ENCODE peak calls at places on chromosome 5, in nine cellular contexts. W, Y, I, M, Z, U, J, G and F are unnamed samples.

GRCh38 chr5:179793470-179794139 is at the start of gene LTC4S:
- DNase-seq in W (peak), Y (peak), I (peak), M (no peak), Z (peak), U (no peak), J (peak), G (peak), F (peak)

GRCh38 chr5:60101561-60101960 is 208.0 kb upstream of the PDE4D start:
- DNase-seq in W (no peak), Y (no peak), I (no peak), M (no peak), Z (peak), U (no peak), J (no peak), G (no peak), F (no peak)

GRCh38 chr5:169527863-169528262 is 55.7 kb upstream of the SPDL1 start:
- DNase-seq in W (peak), Y (no peak), I (no peak), M (no peak), Z (no peak), U (no peak), J (no peak), G (peak), F (peak)

GRCh38 chr5:180119031-180119885 is 47.7 kb upstream of the RNF130 start:
- DNase-seq in W (no peak), Y (no peak), I (no peak), M (no peak), Z (no peak), U (no peak), J (peak), G (no peak), F (no peak)

GRCh38 chr5:124662261-124662781 is 84.1 kb downstream of the ZNF608 start:
- DNase-seq in W (no peak), Y (no peak), I (no peak), M (no peak), Z (no peak), U (no peak), J (no peak), G (no peak), F (no peak)

GRCh38 chr5:38008198-38008597 is 168.4 kb upstream of the GDNF start:
- DNase-seq in W (no peak), Y (no peak), I (no peak), M (no peak), Z (no peak), U (no peak), J (no peak), G (no peak), F (no peak)

GRCh38 chr5:74978347-74978746 is 74.0 kb downstream of the GCNT4 start:
- DNase-seq in W (no peak), Y (no peak), I (no peak), M (no peak), Z (no peak), U (no peak), J (no peak), G (no peak), F (no peak)

GRCh38 chr5:159290741-159291140 is 27.7 kb downstream of the UBLCP1 start:
- DNase-seq in W (no peak), Y (no peak), I (no peak), M (no peak), Z (no peak), U (no peak), J (no peak), G (no peak), F (no peak)

GRCh38 chr5:176155882-176156497 is 82.2 kb upstream of the SIMC1 start:
- DNase-seq in W (no peak), Y (no peak), I (no peak), M (no peak), Z (no peak), U (no peak), J (no peak), G (no peak), F (no peak)

GRCh38 chr5:166529200-166529599 is 1762.2 kb upstream of the WWC1 start:
- DNase-seq in W (no peak), Y (no peak), I (no peak), M (no peak), Z (no peak), U (no peak), J (no peak), G (no peak), F (no peak)

GRCh38 chr5:60366489-60366888 is 333.5 kb downstream of the DEPDC1B start:
- DNase-seq in W (peak), Y (no peak), I (no peak), M (no peak), Z (no peak), U (no peak), J (no peak), G (no peak), F (peak)